ENCODE peak calls at places on chromosome 11, in eight cellular contexts. U, P, G, J, I, E, R and X are unnamed samples.

GRCh38 chr11:123357990-123358827 is 71.9 kb upstream of the GRAMD1B start:
- DNase-seq in R (peak), G (no peak), P (peak), U (peak), I (no peak), J (no peak), E (no peak), X (peak)

GRCh38 chr11:1335811-1336761 is 26.7 kb upstream of the TOLLIP start:
- DNase-seq in I (peak), J (peak), G (no peak), E (peak), U (peak), P (peak), R (peak), X (peak)

GRCh38 chr11:82797595-82797971 is 63.9 kb upstream of the FAM181B start:
- DNase-seq in J (no peak), E (no peak), I (no peak), U (no peak), P (no peak), G (no peak), R (no peak), X (no peak)

GRCh38 chr11:19961225-19961624 is 199.1 kb downstream of the DBX1 start:
- DNase-seq in J (no peak), E (no peak), U (no peak), R (no peak), I (no peak), P (no peak), G (no peak), X (no peak)

GRCh38 chr11:1192741-1193325 is 30.0 kb upstream of the MUC5B start:
- DNase-seq in P (no peak), J (no peak), G (no peak), U (peak), E (no peak), R (no peak), I (no peak), X (peak)

GRCh38 chr11:75852406-75853017 is 37.5 kb downstream of the UVRAG start:
- DNase-seq in J (no peak), U (no peak), I (no peak), G (no peak), R (no peak), P (no peak), E (no peak), X (no peak)

GRCh38 chr11:123137496-123138270 is 57.4 kb downstream of the CLMP start:
- DNase-seq in U (peak), P (no peak), E (peak), I (no peak), J (peak), R (peak), G (no peak), X (peak)

GRCh38 chr11:92393218-92393617 is 168.6 kb downstream of the FAT3 start:
- DNase-seq in I (no peak), U (no peak), E (no peak), R (no peak), P (no peak), J (no peak), G (no peak), X (no peak)

GRCh38 chr11:103601230-103601846 is 435.1 kb upstream of the DDI1 start:
- DNase-seq in G (no peak), P (no peak), R (no peak), E (peak), J (peak), U (no peak), I (no peak), X (no peak)

GRCh38 chr11:131688056-131688693 is 317.8 kb downstream of the NTM start:
- DNase-seq in P (no peak), G (no peak), R (peak), I (peak), E (peak), U (peak), J (peak), X (peak)

GRCh38 chr11:79078999-79079398 is 361.8 kb downstream of the TENM4 start:
- DNase-seq in U (no peak), G (no peak), I (no peak), J (no peak), P (no peak), R (no peak), E (no peak), X (no peak)

GRCh38 chr11:119529063-119529845 is 106.3 kb upstream of the THY1 start:
- DNase-seq in U (peak), E (no peak), P (no peak), J (no peak), I (no peak), G (no peak), R (no peak), X (no peak)

GRCh38 chr11:76783294-76783900 is at the start of gene TSKU:
- DNase-seq in R (no peak), I (no peak), J (no peak), E (no peak), U (no peak), G (no peak), P (no peak), X (peak)

GRCh38 chr11:6617315-6617781 is 1.9 kb downstream of the TPP1 start:
- DNase-seq in R (no peak), P (no peak), J (no peak), U (no peak), E (peak), G (no peak), I (no peak), X (no peak)

GRCh38 chr11:8149726-8150125 is 19.1 kb downstream of the RIC3 start:
- DNase-seq in G (no peak), J (no peak), P (no peak), I (no peak), U (no peak), E (no peak), R (no peak), X (no peak)

GRCh38 chr11:72722050-72722748 is 30.0 kb downstream of the ARAP1 start:
- DNase-seq in J (peak), E (peak), P (peak), I (peak), U (peak), R (peak), G (peak), X (peak)

GRCh38 chr11:115005663-115006062 is 327.3 kb downstream of the NXPE2 start:
- DNase-seq in U (no peak), P (no peak), E (no peak), I (no peak), R (no peak), G (no peak), J (no peak), X (no peak)